ENCODE peak calls at places on chromosomes 4 and X, in six cellular contexts. U, O, R, Q, I and W are unnamed samples.

GRCh38 chr4:7186081-7186480 is 6.3 kb upstream of the SORCS2 start:
- DNase-seq in I (peak; percentile 27), U (no peak), Q (peak; percentile 48), O (peak; percentile 64), R (peak; percentile 44), W (no peak)

GRCh38 chr4:108113229-108113628 is 55.5 kb downstream of the LEF1 start:
- DNase-seq in I (no peak), Q (no peak), O (no peak), U (peak; percentile 62), R (no peak), W (no peak)

GRCh38 chr4:176226736-176227135 is 31.4 kb upstream of the SPATA4 start:
- DNase-seq in U (no peak), Q (no peak), O (no peak), R (no peak), I (no peak), W (no peak)

GRCh38 chr4:10656988-10657387 is 27.6 kb downstream of the CLNK start:
- DNase-seq in U (no peak), Q (no peak), R (no peak), O (no peak), I (no peak), W (no peak)

GRCh38 chr4:110487873-110488272 is 11.9 kb downstream of the ENPEP start:
- DNase-seq in U (no peak), Q (peak; percentile 16), O (no peak), R (no peak), I (peak; percentile 35), W (no peak)

GRCh38 chr4:108024078-108024990 is 34.6 kb downstream of the HADH start:
- DNase-seq in Q (no peak), R (no peak), O (no peak), U (no peak), I (no peak), W (no peak)

GRCh38 chrX:40544343-40545250 is 36.2 kb upstream of the ATP6AP2 start:
- DNase-seq in Q (no peak), I (no peak), R (no peak), U (no peak), O (peak; percentile 11), W (no peak)

GRCh38 chr4:169869487-169869886 is 111.7 kb upstream of the HPF1 start:
- DNase-seq in R (no peak), Q (no peak), I (no peak), U (no peak), O (no peak), W (no peak)

GRCh38 chrX:115649461-115650063 is 88.6 kb downstream of the PLS3 start:
- DNase-seq in I (peak; percentile 2), U (no peak), R (no peak), O (no peak), Q (no peak), W (no peak)

GRCh38 chrX:8846271-8846670 is 45.1 kb upstream of the FAM9A start:
- DNase-seq in Q (no peak), I (no peak), R (no peak), O (no peak), U (no peak), W (no peak)

GRCh38 chr4:95614684-95615205 is 66.0 kb upstream of the UNC5C start:
- DNase-seq in I (no peak), R (no peak), O (no peak), U (no peak), Q (no peak), W (no peak)

GRCh38 chrX:123570011-123570590 is 162.8 kb downstream of the THOC2 start:
- DNase-seq in I (no peak), O (no peak), U (no peak), R (no peak), Q (no peak), W (no peak)

GRCh38 chr4:167084326-167084725 is 150.0 kb downstream of the SPOCK3 start:
- DNase-seq in I (no peak), R (no peak), O (no peak), Q (no peak), U (no peak), W (no peak)

GRCh38 chr4:69092190-69092589 is 4.1 kb upstream of the UGT2B7 start:
- DNase-seq in I (no peak), R (no peak), Q (no peak), U (no peak), O (no peak), W (no peak)

GRCh38 chrX:45807572-45808425 is 607.1 kb upstream of the DIPK2B start:
- DNase-seq in Q (no peak), U (peak; percentile 35), O (no peak), R (no peak), I (peak; percentile 71), W (no peak)

GRCh38 chr4:77586953-77587383 is 18.7 kb upstream of the CXCL13 start:
- DNase-seq in I (peak; percentile 58), U (peak; percentile 4), Q (peak; percentile 57), R (no peak), O (no peak), W (peak; percentile 45)

GRCh38 chr4:132683957-132684356 is 465.1 kb upstream of the PCDH10 start:
- DNase-seq in U (no peak), I (peak; percentile 9), R (no peak), O (no peak), Q (no peak), W (no peak)

GRCh38 chr4:184750926-184751584 is 17.2 kb upstream of the CENPU start:
- DNase-seq in U (no peak), Q (no peak), O (no peak), I (no peak), R (no peak), W (no peak)

GRCh38 chr4:26300314-26301307 is 20.2 kb upstream of the RBPJ start:
- DNase-seq in U (no peak), Q (no peak), R (no peak), I (no peak), O (no peak), W (no peak)